ENCODE peak calls at places on chromosome 2, in nine cellular contexts. E is NCI-H460; N is stimulated activated CD8-positive, alpha-beta memory T cell treated with anti-CD3 and anti-CD28 coated beads, Interleukin-4, amount 100 ng/mL, for 24 hours; X is NCI-H1105; T is sigmoid colon; K is T-helper 9 cell; G is tibial artery; B is RPMI7951; M is heart left ventricle. V is an unnamed sample.

GRCh38 chr2:70321377-70321776 is 19.5 kb upstream of the FAM136A start:
- DNase-seq in E (no peak), N (no peak), X (no peak), T (no peak), K (no peak), G (no peak), B (no peak), M (no peak), V (no peak)

GRCh38 chr2:86295071-86295470 is 42.4 kb downstream of the REEP1 start:
- DNase-seq in E (no peak), N (no peak), X (no peak), T (no peak), K (no peak), G (no peak), B (no peak), M (no peak), V (no peak)

GRCh38 chr2:217902281-217903141 is 100.3 kb downstream of the TNS1 start:
- DNase-seq in E (no peak), N (no peak), X (no peak), T (peak; percentile 95), K (no peak), G (peak; percentile 95), B (peak; percentile 43), M (peak; percentile 93), V (no peak)

GRCh38 chr2:230691005-230691647 is 21.5 kb upstream of the CAB39 start:
- DNase-seq in E (no peak), N (no peak), X (no peak), T (no peak), K (no peak), G (no peak), B (peak; percentile 89), M (no peak), V (no peak)

GRCh38 chr2:105697781-105698449 is 46.8 kb upstream of the NCK2 start:
- DNase-seq in E (no peak), N (no peak), X (no peak), T (no peak), K (no peak), G (no peak), B (peak; percentile 29), M (peak; percentile 77), V (no peak)

GRCh38 chr2:128412181-128412871 is 93.7 kb upstream of the HS6ST1 start:
- DNase-seq in E (no peak), N (no peak), X (no peak), T (no peak), K (no peak), G (peak; percentile 42), B (no peak), M (no peak), V (no peak)

GRCh38 chr2:86135653-86136052 is 29.6 kb downstream of the PTCD3 start:
- DNase-seq in E (no peak), N (no peak), X (no peak), T (no peak), K (no peak), G (no peak), B (no peak), M (no peak), V (no peak)

GRCh38 chr2:231191896-231192872 is 6.2 kb upstream of the ARMC9 start:
- DNase-seq in E (peak; percentile 27), N (no peak), X (no peak), T (peak; percentile 97), K (no peak), G (peak; percentile 92), B (peak; percentile 84), M (peak; percentile 79), V (no peak)

GRCh38 chr2:241017228-241017940 is 19.0 kb downstream of the SNED1 start:
- DNase-seq in E (no peak), N (no peak), X (no peak), T (peak; percentile 38), K (no peak), G (no peak), B (peak; percentile 50), M (no peak), V (no peak)

GRCh38 chr2:11203480-11203879 is 48.2 kb downstream of the SLC66A3 start:
- DNase-seq in E (peak; percentile 69), N (no peak), X (no peak), T (no peak), K (no peak), G (no peak), B (peak; percentile 65), M (no peak), V (no peak)

GRCh38 chr2:70024284-70024683 is 62.9 kb upstream of the ASPRV1 start:
- DNase-seq in E (no peak), N (no peak), X (no peak), T (no peak), K (no peak), G (no peak), B (no peak), M (no peak), V (no peak)

GRCh38 chr2:60867848-60868247 is 13.5 kb upstream of the REL start:
- DNase-seq in E (no peak), N (no peak), X (no peak), T (no peak), K (no peak), G (no peak), B (no peak), M (no peak), V (no peak)

GRCh38 chr2:227860116-227860724 is 11.2 kb upstream of the DAW1 start:
- DNase-seq in E (no peak), N (no peak), X (no peak), T (no peak), K (no peak), G (no peak), B (no peak), M (no peak), V (no peak)

GRCh38 chr2:72864500-72864899 is 22.7 kb upstream of the SPR start:
- DNase-seq in E (no peak), N (no peak), X (no peak), T (no peak), K (no peak), G (no peak), B (peak; percentile 67), M (no peak), V (no peak)

GRCh38 chr2:217568289-217568985 is 434.4 kb downstream of the TNS1 start:
- DNase-seq in E (no peak), N (no peak), X (no peak), T (no peak), K (no peak), G (no peak), B (peak; percentile 55), M (no peak), V (no peak)

GRCh38 chr2:48343571-48344440 is 186.1 kb upstream of the STON1 start:
- DNase-seq in E (peak; percentile 26), N (no peak), X (no peak), T (no peak), K (no peak), G (no peak), B (peak; percentile 91), M (no peak), V (no peak)

GRCh38 chr2:94956797-94957391 is 68.6 kb upstream of the MAL start:
- DNase-seq in E (peak; percentile 41), N (peak; percentile 4), X (peak; percentile 53), T (no peak), K (peak; percentile 12), G (no peak), B (peak; percentile 32), M (no peak), V (peak; percentile 10)

GRCh38 chr2:73307720-73308119 is 14.4 kb upstream of the EGR4 start:
- DNase-seq in E (no peak), N (no peak), X (peak; percentile 22), T (no peak), K (no peak), G (no peak), B (no peak), M (no peak), V (no peak)

GRCh38 chr2:128640166-128640846 is 321.6 kb upstream of the HS6ST1 start:
- DNase-seq in E (no peak), N (no peak), X (no peak), T (peak; percentile 47), K (no peak), G (peak; percentile 52), B (no peak), M (peak; percentile 33), V (no peak)